ENCODE peak calls at places on chromosomes 4 and X, in ten cellular contexts. F, M, D, B, W, Q, X, N, I and C are unnamed samples.

GRCh38 chr4:153120235-153120634 is 84.0 kb upstream of the TRIM2 start:
- DNase-seq in F (no peak), M (no peak), D (no peak), B (no peak), W (no peak), Q (no peak), X (no peak), N (no peak), I (no peak), C (no peak)

GRCh38 chrX:30653415-30654131 is at the start of gene GK:
- DNase-seq in F (no peak), M (peak), D (peak), B (no peak), W (peak), Q (peak), X (no peak), N (no peak), I (no peak), C (no peak)

GRCh38 chr4:117010695-117011094 is 74.7 kb downstream of the TRAM1L1 start:
- DNase-seq in F (no peak), M (no peak), D (no peak), B (peak), W (no peak), Q (no peak), X (no peak), N (no peak), I (no peak), C (no peak)

GRCh38 chrX:107934262-107934661 is 47.9 kb downstream of the TEX13B start:
- DNase-seq in F (no peak), M (no peak), D (peak), B (no peak), W (no peak), Q (no peak), X (no peak), N (no peak), I (no peak), C (no peak)

GRCh38 chrX:133813991-133814390 is 171.4 kb downstream of the GPC3 start:
- DNase-seq in F (no peak), M (no peak), D (no peak), B (peak), W (peak), Q (no peak), X (no peak), N (no peak), I (no peak), C (no peak)

GRCh38 chr4:2932951-2933565 is 30.1 kb downstream of the NOP14 start:
- DNase-seq in F (no peak), M (no peak), D (peak), B (no peak), W (no peak), Q (no peak), X (no peak), N (no peak), I (no peak), C (peak)

GRCh38 chr4:3111461-3111860 is 37.0 kb downstream of the HTT start:
- DNase-seq in F (peak), M (no peak), D (peak), B (peak), W (peak), Q (no peak), X (no peak), N (no peak), I (no peak), C (no peak)

GRCh38 chr4:55132775-55133174 is 7.4 kb upstream of the KDR start:
- DNase-seq in F (no peak), M (no peak), D (no peak), B (no peak), W (no peak), Q (peak), X (no peak), N (no peak), I (no peak), C (no peak)

GRCh38 chr4:188400456-188400855 is 261.2 kb downstream of the TRIML1 start:
- DNase-seq in F (no peak), M (no peak), D (peak), B (no peak), W (no peak), Q (no peak), X (no peak), N (no peak), I (no peak), C (no peak)

GRCh38 chr4:119731146-119731742 is 102.6 kb upstream of the PDE5A start:
- DNase-seq in F (no peak), M (no peak), D (no peak), B (no peak), W (peak), Q (no peak), X (no peak), N (no peak), I (no peak), C (no peak)